ENCODE peak calls at places on chromosomes 11 and 22, in nine cellular contexts. One of them, this sample, is unnamed. For H3K9me3 and H3K36me3, the result is how much of the 10 kb centered on the place peaks cover.

GRCh38 chr11:34354782-34355181 is 3.0 kb downstream of the ABTB2 start:
- DNase-seq in prostate gland: no peak
- DNase-seq in keratinocyte: no peak
- DNase-seq in psoas muscle: no peak
- DNase-seq in lower lobe of right lung: no peak
- DNase-seq in gastrocnemius medialis: no peak
- DNase-seq in GM12878: no peak
- DNase-seq in upper lobe of right lung: no peak
- DNase-seq in PC-3: peak
- DNase-seq in this sample: no peak

GRCh38 chr11:72436667-72437066 is 2.3 kb upstream of the CLPB start:
- DNase-seq in prostate gland: no peak
- DNase-seq in keratinocyte: no peak
- DNase-seq in psoas muscle: no peak
- DNase-seq in lower lobe of right lung: no peak
- DNase-seq in gastrocnemius medialis: no peak
- DNase-seq in GM12878: no peak
- DNase-seq in upper lobe of right lung: no peak
- DNase-seq in PC-3: no peak
- DNase-seq in this sample: no peak

GRCh38 chr11:11798586-11799438 is 43.0 kb upstream of the USP47 start:
- DNase-seq in prostate gland: peak
- DNase-seq in keratinocyte: no peak
- DNase-seq in psoas muscle: peak
- DNase-seq in lower lobe of right lung: peak
- DNase-seq in gastrocnemius medialis: peak
- DNase-seq in GM12878: no peak
- DNase-seq in upper lobe of right lung: peak
- DNase-seq in PC-3: peak
- DNase-seq in this sample: peak

GRCh38 chr11:23990346-23990745 is 506.5 kb upstream of the LUZP2 start:
- DNase-seq in prostate gland: no peak
- DNase-seq in keratinocyte: no peak
- DNase-seq in psoas muscle: no peak
- DNase-seq in lower lobe of right lung: no peak
- DNase-seq in gastrocnemius medialis: no peak
- DNase-seq in GM12878: no peak
- DNase-seq in upper lobe of right lung: no peak
- DNase-seq in PC-3: no peak
- DNase-seq in this sample: no peak

GRCh38 chr22:28222976-28223375 is 303.9 kb upstream of the PITPNB start:
- DNase-seq in prostate gland: no peak
- DNase-seq in keratinocyte: no peak
- DNase-seq in psoas muscle: no peak
- DNase-seq in lower lobe of right lung: no peak
- DNase-seq in gastrocnemius medialis: no peak
- DNase-seq in GM12878: no peak
- DNase-seq in upper lobe of right lung: no peak
- DNase-seq in PC-3: no peak
- DNase-seq in this sample: no peak

GRCh38 chr22:37206841-37207821 is 5.1 kb downstream of the SSTR3 start:
- DNase-seq in prostate gland: no peak
- DNase-seq in keratinocyte: no peak
- DNase-seq in psoas muscle: peak
- DNase-seq in lower lobe of right lung: peak
- DNase-seq in gastrocnemius medialis: no peak
- DNase-seq in GM12878: no peak
- DNase-seq in upper lobe of right lung: peak
- DNase-seq in PC-3: no peak
- DNase-seq in this sample: peak

GRCh38 chr11:74647404-74647803 is 55.0 kb downstream of the POLD3 start:
- DNase-seq in prostate gland: no peak
- DNase-seq in keratinocyte: no peak
- DNase-seq in psoas muscle: no peak
- DNase-seq in lower lobe of right lung: no peak
- DNase-seq in gastrocnemius medialis: no peak
- DNase-seq in GM12878: no peak
- DNase-seq in upper lobe of right lung: no peak
- DNase-seq in PC-3: no peak
- DNase-seq in this sample: no peak

GRCh38 chr11:126082251-126083109 is 19.8 kb upstream of the CDON start:
- DNase-seq in prostate gland: no peak
- DNase-seq in keratinocyte: no peak
- DNase-seq in psoas muscle: no peak
- DNase-seq in lower lobe of right lung: no peak
- DNase-seq in gastrocnemius medialis: no peak
- DNase-seq in GM12878: no peak
- DNase-seq in upper lobe of right lung: no peak
- DNase-seq in PC-3: no peak
- DNase-seq in this sample: no peak

GRCh38 chr11:111978028-111978771 is 41.1 kb downstream of the DIXDC1 start:
- DNase-seq in prostate gland: peak
- DNase-seq in keratinocyte: no peak
- DNase-seq in psoas muscle: peak
- DNase-seq in lower lobe of right lung: no peak
- DNase-seq in gastrocnemius medialis: peak
- DNase-seq in GM12878: no peak
- DNase-seq in upper lobe of right lung: no peak
- DNase-seq in PC-3: peak
- DNase-seq in this sample: peak

GRCh38 chr11:119759747-119760412 is 30.9 kb upstream of the NECTIN1 start:
- DNase-seq in prostate gland: no peak
- DNase-seq in keratinocyte: no peak
- DNase-seq in psoas muscle: peak
- DNase-seq in lower lobe of right lung: no peak
- DNase-seq in gastrocnemius medialis: no peak
- DNase-seq in GM12878: no peak
- DNase-seq in upper lobe of right lung: peak
- DNase-seq in PC-3: no peak
- DNase-seq in this sample: no peak

GRCh38 chr22:26751217-26751616 is 93.8 kb downstream of the MIAT start:
- DNase-seq in prostate gland: no peak
- DNase-seq in keratinocyte: no peak
- DNase-seq in psoas muscle: no peak
- DNase-seq in lower lobe of right lung: no peak
- DNase-seq in gastrocnemius medialis: no peak
- DNase-seq in GM12878: no peak
- DNase-seq in upper lobe of right lung: no peak
- DNase-seq in PC-3: no peak
- DNase-seq in this sample: no peak

GRCh38 chr11:44893250-44894216 is 57.1 kb downstream of the TP53I11 start:
- DNase-seq in prostate gland: peak
- DNase-seq in keratinocyte: no peak
- DNase-seq in psoas muscle: peak
- DNase-seq in lower lobe of right lung: no peak
- DNase-seq in gastrocnemius medialis: no peak
- DNase-seq in GM12878: no peak
- DNase-seq in upper lobe of right lung: no peak
- DNase-seq in PC-3: no peak
- DNase-seq in this sample: peak

GRCh38 chr11:97722065-97722464 is 1298.7 kb upstream of the CNTN5 start:
- DNase-seq in prostate gland: no peak
- DNase-seq in keratinocyte: no peak
- DNase-seq in psoas muscle: no peak
- DNase-seq in lower lobe of right lung: no peak
- DNase-seq in gastrocnemius medialis: no peak
- DNase-seq in GM12878: no peak
- DNase-seq in upper lobe of right lung: no peak
- DNase-seq in PC-3: peak
- DNase-seq in this sample: no peak

GRCh38 chr11:32172771-32173170 is 81.9 kb downstream of the RCN1 start:
- DNase-seq in prostate gland: peak
- DNase-seq in keratinocyte: no peak
- DNase-seq in psoas muscle: no peak
- DNase-seq in lower lobe of right lung: no peak
- DNase-seq in gastrocnemius medialis: no peak
- DNase-seq in GM12878: no peak
- DNase-seq in upper lobe of right lung: no peak
- DNase-seq in PC-3: no peak
- DNase-seq in this sample: no peak

GRCh38 chr11:3375552-3375951 is 3.4 kb downstream of the ZNF195 start:
- DNase-seq in prostate gland: no peak
- DNase-seq in keratinocyte: no peak
- DNase-seq in psoas muscle: no peak
- DNase-seq in lower lobe of right lung: no peak
- DNase-seq in gastrocnemius medialis: no peak
- DNase-seq in GM12878: no peak
- DNase-seq in upper lobe of right lung: no peak
- DNase-seq in PC-3: no peak
- DNase-seq in this sample: no peak
- H3K9me3 ChIP-seq in prostate gland: under half
- H3K9me3 ChIP-seq in keratinocyte: under half
- H3K9me3 ChIP-seq in psoas muscle: under half
- H3K9me3 ChIP-seq in lower lobe of right lung: under half
- H3K9me3 ChIP-seq in gastrocnemius medialis: under half
- H3K9me3 ChIP-seq in GM12878: half or more
- H3K9me3 ChIP-seq in upper lobe of right lung: under half
- H3K9me3 ChIP-seq in PC-3: under half
- H3K9me3 ChIP-seq in this sample: under half

DNA sequence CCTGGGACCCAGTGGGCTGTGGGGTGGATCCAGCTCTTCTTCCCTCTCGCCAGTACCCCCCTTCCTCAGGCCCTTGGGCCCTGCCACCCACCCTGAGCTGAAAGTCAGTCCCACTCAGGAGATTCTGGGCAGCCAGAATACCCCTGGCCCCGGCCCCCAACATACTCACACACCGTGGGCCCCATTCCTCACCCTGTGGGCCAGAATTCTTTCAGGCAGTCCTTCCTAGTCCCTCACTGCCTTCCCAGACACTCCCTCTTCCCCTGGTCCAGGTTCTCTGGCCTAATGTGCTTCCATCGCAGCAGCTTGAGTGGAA is 3.2 kb upstream of the POLD4 start:
- DNase-seq in prostate gland: no peak
- DNase-seq in keratinocyte: no peak
- DNase-seq in psoas muscle: peak
- DNase-seq in lower lobe of right lung: no peak
- DNase-seq in gastrocnemius medialis: no peak
- DNase-seq in GM12878: no peak
- DNase-seq in upper lobe of right lung: no peak
- DNase-seq in PC-3: no peak
- DNase-seq in this sample: no peak
- H3K36me3 ChIP-seq in prostate gland: under half
- H3K36me3 ChIP-seq in keratinocyte: under half
- H3K36me3 ChIP-seq in psoas muscle: under half
- H3K36me3 ChIP-seq in lower lobe of right lung: under half
- H3K36me3 ChIP-seq in gastrocnemius medialis: under half
- H3K36me3 ChIP-seq in GM12878: under half
- H3K36me3 ChIP-seq in upper lobe of right lung: under half
- H3K36me3 ChIP-seq in PC-3: under half
- H3K36me3 ChIP-seq in this sample: under half

DNA sequence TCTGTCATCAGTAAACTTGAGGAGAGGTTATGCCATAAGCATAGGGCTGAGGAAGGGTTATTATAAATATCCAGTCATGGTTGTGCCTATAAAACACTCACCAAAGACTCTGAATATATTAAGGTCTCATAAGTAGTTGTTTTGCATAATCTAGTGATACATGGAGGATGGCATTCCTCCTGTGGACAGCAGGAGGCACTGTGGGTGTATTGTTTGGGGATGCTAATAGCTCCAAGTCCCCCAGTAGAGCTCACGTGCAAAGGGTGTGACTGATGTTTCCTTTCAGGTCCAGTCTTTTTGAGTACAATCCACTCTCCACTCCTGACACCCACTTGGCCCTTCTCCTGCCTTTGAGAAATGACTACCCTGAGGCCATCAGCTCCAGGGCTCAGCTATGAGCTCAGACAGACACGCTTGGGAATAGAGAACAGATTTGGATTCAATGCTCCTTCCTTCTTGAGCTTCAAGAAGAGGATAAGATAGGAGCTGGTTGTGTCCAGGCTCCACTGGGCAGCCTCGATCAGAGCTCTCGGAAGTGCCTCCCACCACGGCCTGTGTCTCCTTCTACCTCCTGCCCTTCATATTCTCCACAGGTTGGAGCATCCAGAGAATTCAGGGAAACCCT is 85.2 kb upstream of the IGLL5 start:
- DNase-seq in prostate gland: no peak
- DNase-seq in keratinocyte: no peak
- DNase-seq in psoas muscle: no peak
- DNase-seq in lower lobe of right lung: no peak
- DNase-seq in gastrocnemius medialis: no peak
- DNase-seq in GM12878: no peak
- DNase-seq in upper lobe of right lung: no peak
- DNase-seq in PC-3: no peak
- DNase-seq in this sample: peak
- TF ChIP-seq CTCF in prostate gland: no peak
- TF ChIP-seq CTCF in keratinocyte: peak
- TF ChIP-seq CTCF in psoas muscle: no peak
- TF ChIP-seq CTCF in lower lobe of right lung: no peak
- TF ChIP-seq CTCF in gastrocnemius medialis: no peak
- TF ChIP-seq CTCF in GM12878: peak
- TF ChIP-seq CTCF in upper lobe of right lung: peak
- TF ChIP-seq CTCF in PC-3: peak
- TF ChIP-seq CTCF in this sample: no peak

GRCh38 chr11:134395002-134395401 is 17.0 kb downstream of the B3GAT1 start:
- DNase-seq in prostate gland: no peak
- DNase-seq in keratinocyte: no peak
- DNase-seq in psoas muscle: no peak
- DNase-seq in lower lobe of right lung: no peak
- DNase-seq in gastrocnemius medialis: no peak
- DNase-seq in GM12878: no peak
- DNase-seq in upper lobe of right lung: no peak
- DNase-seq in PC-3: no peak
- DNase-seq in this sample: no peak
- H3K9me3 ChIP-seq in prostate gland: under half
- H3K9me3 ChIP-seq in keratinocyte: under half
- H3K9me3 ChIP-seq in psoas muscle: under half
- H3K9me3 ChIP-seq in lower lobe of right lung: under half
- H3K9me3 ChIP-seq in gastrocnemius medialis: under half
- H3K9me3 ChIP-seq in GM12878: under half
- H3K9me3 ChIP-seq in upper lobe of right lung: under half
- H3K9me3 ChIP-seq in PC-3: under half
- H3K9me3 ChIP-seq in this sample: under half

GRCh38 chr11:67397986-67398660 is 3.5 kb downstream of the PPP1CA start:
- DNase-seq in prostate gland: no peak
- DNase-seq in keratinocyte: no peak
- DNase-seq in psoas muscle: no peak
- DNase-seq in lower lobe of right lung: no peak
- DNase-seq in gastrocnemius medialis: no peak
- DNase-seq in GM12878: no peak
- DNase-seq in upper lobe of right lung: no peak
- DNase-seq in PC-3: no peak
- DNase-seq in this sample: no peak
- H3K36me3 ChIP-seq in prostate gland: under half
- H3K36me3 ChIP-seq in keratinocyte: under half
- H3K36me3 ChIP-seq in psoas muscle: half or more
- H3K36me3 ChIP-seq in lower lobe of right lung: half or more
- H3K36me3 ChIP-seq in gastrocnemius medialis: under half
- H3K36me3 ChIP-seq in GM12878: under half
- H3K36me3 ChIP-seq in upper lobe of right lung: half or more
- H3K36me3 ChIP-seq in PC-3: under half
- H3K36me3 ChIP-seq in this sample: under half

GRCh38 chr11:88590366-88590765 is 252.8 kb upstream of the CTSC start:
- DNase-seq in prostate gland: no peak
- DNase-seq in keratinocyte: no peak
- DNase-seq in psoas muscle: no peak
- DNase-seq in lower lobe of right lung: no peak
- DNase-seq in gastrocnemius medialis: no peak
- DNase-seq in GM12878: no peak
- DNase-seq in upper lobe of right lung: no peak
- DNase-seq in PC-3: peak
- DNase-seq in this sample: no peak
- TF ChIP-seq CTCF in prostate gland: no peak
- TF ChIP-seq CTCF in keratinocyte: no peak
- TF ChIP-seq CTCF in psoas muscle: no peak
- TF ChIP-seq CTCF in lower lobe of right lung: no peak
- TF ChIP-seq CTCF in gastrocnemius medialis: no peak
- TF ChIP-seq CTCF in GM12878: no peak
- TF ChIP-seq CTCF in upper lobe of right lung: no peak
- TF ChIP-seq CTCF in PC-3: no peak
- TF ChIP-seq CTCF in this sample: no peak